ENCODE peak calls at places on chromosome 22, in seven cellular contexts. C is anterior cingulate cortex; L is NAMALWA; Z is activated CD4-positive, alpha-beta memory T cell treated with anti-CD3 and anti-CD28 coated beads, Interleukin-2, amount 10 ng/mL, durations not matched to agents 7 days and 5 days; Y is SHP77; G is EL; I is H9. T is an unnamed sample.
A peak's percentile ranks its signal among the peaks of the same experiment; 100 is the strongest.

GRCh38 chr22:46090631-46091201 is 59.6 kb upstream of the PPARA start:
- DNase-seq in C (no peak), L (no peak), Z (no peak), Y (no peak), G (peak; percentile 60), I (no peak), T (no peak)

GRCh38 chr22:19178065-19178658 is 374 bp downstream of the SLC25A1 start:
- DNase-seq in C (no peak), L (peak; percentile 65), Z (peak; percentile 65), Y (peak; percentile 39), G (no peak), I (no peak), T (peak; percentile 58)

GRCh38 chr22:43202326-43202725 is 15.4 kb upstream of the TTLL12 start:
- DNase-seq in C (no peak), L (no peak), Z (no peak), Y (no peak), G (no peak), I (no peak), T (no peak)

GRCh38 chr22:17400305-17400704 is 31.0 kb downstream of the CECR2 start:
- DNase-seq in C (no peak), L (no peak), Z (no peak), Y (no peak), G (no peak), I (no peak), T (no peak)

GRCh38 chr22:33919591-33920501 is at the start of gene LARGE1:
- DNase-seq in C (no peak), L (peak; percentile 45), Z (no peak), Y (peak; percentile 24), G (no peak), I (peak; percentile 64), T (peak; percentile 71)

GRCh38 chr22:49624421-49625177 is 203.1 kb downstream of the BRD1 start:
- DNase-seq in C (no peak), L (no peak), Z (no peak), Y (no peak), G (no peak), I (no peak), T (no peak)

GRCh38 chr22:43507235-43507634 is 95.4 kb downstream of the MPPED1 start:
- DNase-seq in C (no peak), L (no peak), Z (no peak), Y (no peak), G (no peak), I (no peak), T (no peak)

GRCh38 chr22:21055880-21056319 is 10.2 kb downstream of the LRRC74B start:
- DNase-seq in C (no peak), L (no peak), Z (no peak), Y (no peak), G (no peak), I (peak; percentile 60), T (no peak)

GRCh38 chr22:19959043-19959586 is 17.5 kb upstream of the TXNRD2 start:
- DNase-seq in C (no peak), L (no peak), Z (no peak), Y (no peak), G (no peak), I (peak; percentile 99), T (no peak)

GRCh38 chr22:49298834-49299750 is 528.6 kb downstream of the BRD1 start:
- DNase-seq in C (no peak), L (no peak), Z (no peak), Y (no peak), G (no peak), I (peak; percentile 16), T (no peak)

GRCh38 chr22:31120642-31121041 is 2.1 kb upstream of the INPP5J start:
- DNase-seq in C (no peak), L (no peak), Z (no peak), Y (no peak), G (no peak), I (no peak), T (no peak)

GRCh38 chr22:23519442-23520177 is 60.5 kb downstream of the IGLL1 start:
- DNase-seq in C (no peak), L (no peak), Z (no peak), Y (no peak), G (no peak), I (no peak), T (no peak)

T was measured in NCI-H1417.